ENCODE peak calls at places on chromosomes 13 and 19, in eight cellular contexts. Z, T, D, E, F, L, O and B are unnamed samples.

GRCh38 chr13:113904411-113904810 is 40.5 kb upstream of the GAS6 start:
- DNase-seq in E (peak; percentile 53), D (no peak), L (peak; percentile 41), T (peak; percentile 40), Z (peak; percentile 63), F (peak; percentile 77), O (no peak), B (peak; percentile 74)

GRCh38 chr19:20167020-20167644 is at the start of gene ZNF486:
- DNase-seq in T (peak; percentile 93), L (peak; percentile 97), E (peak; percentile 94), D (peak; percentile 92), Z (peak; percentile 87), F (peak; percentile 98), O (peak; percentile 98), B (peak; percentile 96)

GRCh38 chr19:18894254-18895037 is 1.5 kb downstream of the CERS1 start:
- DNase-seq in T (no peak), Z (no peak), E (no peak), D (no peak), L (no peak), F (no peak), O (no peak), B (peak; percentile 51)

GRCh38 chr13:76512676-76513277 is 373.4 kb downstream of the KCTD12 start:
- DNase-seq in T (no peak), Z (no peak), O (no peak), F (no peak), L (no peak), E (no peak), D (no peak), B (no peak)

GRCh38 chr13:40118337-40118736 is 462.9 kb downstream of the COG6 start:
- DNase-seq in O (no peak), L (no peak), F (no peak), E (no peak), D (no peak), T (no peak), Z (no peak), B (no peak)

GRCh38 chr19:55325172-55325571 is at the start of gene TMEM150B:
- DNase-seq in Z (no peak), O (no peak), D (no peak), T (no peak), F (no peak), E (no peak), L (no peak), B (no peak)

GRCh38 chr19:2982983-2983350 is 5.6 kb downstream of the TLE6 start:
- DNase-seq in F (peak; percentile 90), Z (peak; percentile 67), O (peak; percentile 95), T (no peak), E (peak; percentile 86), L (peak; percentile 97), D (peak; percentile 81), B (no peak)

GRCh38 chr13:69319659-69320058 is 788.0 kb upstream of the ATXN8OS start:
- DNase-seq in L (no peak), Z (no peak), O (no peak), D (no peak), F (no peak), E (no peak), T (no peak), B (no peak)

GRCh38 chr19:33685541-33685940 is 63.8 kb downstream of the CHST8 start:
- DNase-seq in D (no peak), Z (no peak), E (no peak), T (no peak), L (no peak), F (no peak), O (no peak), B (no peak)

GRCh38 chr19:32061304-32061703 is 284.1 kb upstream of the ZNF507 start:
- DNase-seq in E (no peak), T (no peak), L (no peak), O (no peak), F (no peak), D (no peak), Z (no peak), B (no peak)

GRCh38 chr13:19152403-19152802 is 29.2 kb downstream of the TUBA3C start:
- DNase-seq in F (no peak), E (no peak), T (no peak), O (no peak), L (no peak), Z (no peak), D (no peak), B (no peak)

GRCh38 chr19:46606019-46606418 is 4.9 kb downstream of the CALM3 start:
- DNase-seq in D (no peak), L (no peak), T (no peak), O (no peak), Z (no peak), E (no peak), F (no peak), B (no peak)

GRCh38 chr13:99542788-99543406 is 41.6 kb downstream of the TM9SF2 start:
- DNase-seq in D (no peak), O (no peak), F (no peak), L (no peak), T (peak; percentile 42), E (no peak), Z (no peak), B (peak; percentile 91)

DNA sequence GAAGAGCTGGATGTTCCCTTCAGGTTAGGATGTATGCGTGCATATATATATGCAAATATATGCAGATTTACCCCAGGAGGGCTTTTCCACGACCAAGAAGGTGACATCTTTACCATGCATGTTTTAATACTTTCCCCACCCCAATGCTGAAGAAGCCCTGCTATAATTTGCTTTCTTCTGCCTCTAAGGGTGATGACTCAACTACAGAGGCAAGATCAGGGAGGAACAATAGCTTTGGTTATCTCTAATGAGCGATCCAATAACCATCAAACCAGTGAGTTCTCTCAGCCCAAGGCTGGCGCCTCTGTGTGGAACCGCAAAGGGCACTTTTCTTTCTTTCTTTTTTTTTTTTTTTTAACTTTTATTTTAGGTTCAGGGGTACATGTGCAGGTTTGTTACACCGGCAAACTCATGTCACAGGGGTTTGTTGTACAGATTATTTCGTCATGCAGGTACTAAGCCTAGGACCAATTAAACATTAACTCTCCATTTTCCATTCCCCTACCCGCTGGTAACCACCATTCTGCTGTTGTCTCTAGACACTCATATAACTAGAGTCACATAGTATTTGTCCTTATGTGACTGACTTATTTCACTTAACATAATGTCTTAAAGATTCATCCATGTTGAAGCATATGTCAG is 25.7 kb upstream of the UBE2L5 start:
- DNase-seq in D (no peak), Z (no peak), F (no peak), T (no peak), E (no peak), L (no peak), O (no peak), B (no peak)
- H3K4me3 ChIP-seq in D (peak overlapping the region; percentile 86), Z (no peak overlapping the region), F (no peak overlapping the region), T (no peak overlapping the region), E (no peak overlapping the region), L (no peak overlapping the region), O (no peak overlapping the region), B (peak overlapping the region; percentile 82)

GRCh38 chr19:40571005-40571318 is 5.7 kb upstream of the SHKBP1 start:
- DNase-seq in E (no peak), T (no peak), L (no peak), Z (no peak), D (no peak), O (no peak), F (no peak), B (no peak)
- H3K4me3 ChIP-seq in E (no peak overlapping the region), T (peak overlapping the region; percentile 13), L (no peak overlapping the region), Z (no peak overlapping the region), D (no peak overlapping the region), O (no peak overlapping the region), F (no peak overlapping the region), B (peak overlapping the region; percentile 52)

GRCh38 chr19:35151273-35152065 is 3.1 kb upstream of the FXYD5 start:
- DNase-seq in E (no peak), Z (no peak), T (no peak), L (no peak), D (no peak), F (no peak), O (no peak), B (no peak)
- H3K4me3 ChIP-seq in E (no peak overlapping the region), Z (no peak overlapping the region), T (no peak overlapping the region), L (no peak overlapping the region), D (no peak overlapping the region), F (no peak overlapping the region), O (no peak overlapping the region), B (no peak overlapping the region)

GRCh38 chr13:86848716-86849115 is 822.5 kb upstream of the SLITRK5 start:
- DNase-seq in O (no peak), Z (no peak), F (no peak), E (no peak), D (no peak), T (no peak), L (no peak), B (no peak)
- H3K4me3 ChIP-seq in O (no peak overlapping the region), Z (no peak overlapping the region), F (no peak overlapping the region), E (no peak overlapping the region), D (no peak overlapping the region), T (no peak overlapping the region), L (no peak overlapping the region), B (no peak overlapping the region)